ENCODE peak calls at places on chromosomes 4 and X, in eight cellular contexts. P is left ventricle myocardium inferior; E is GM23338; L is psoas muscle; Q is thoracic aorta; X is CD8-positive, alpha-beta T cell; C is mammary epithelial cell; Y is dorsolateral prefrontal cortex. U is an unnamed sample.
A peak's percentile ranks its signal among the peaks of the same experiment; 100 is the strongest.

GRCh38 chr4:52791936-52792335 is 40.7 kb upstream of the ERVMER34-1 start:
- DNase-seq in P (no peak), E (no peak), L (no peak), Q (no peak), X (no peak), C (no peak), Y (no peak), U (no peak)

GRCh38 chr4:110201502-110201901 is 3.1 kb upstream of the ELOVL6 start:
- DNase-seq in P (no peak), E (no peak), L (no peak), Q (no peak), X (no peak), C (no peak), Y (no peak), U (no peak)

GRCh38 chr4:16667464-16667863 is 231.0 kb downstream of the LDB2 start:
- DNase-seq in P (no peak), E (no peak), L (no peak), Q (no peak), X (no peak), C (peak; percentile 1), Y (no peak), U (no peak)

GRCh38 chr4:3226467-3226866 is 22.5 kb upstream of the MSANTD1 start:
- DNase-seq in P (no peak), E (no peak), L (peak; percentile 18), Q (no peak), X (no peak), C (no peak), Y (peak; percentile 68), U (no peak)

GRCh38 chr4:119034276-119035008 is 101.2 kb upstream of the MYOZ2 start:
- DNase-seq in P (no peak), E (peak; percentile 59), L (no peak), Q (no peak), X (no peak), C (no peak), Y (no peak), U (no peak)

GRCh38 chrX:134932528-134933217 is 58.1 kb upstream of the SMIM10 start:
- DNase-seq in P (no peak), E (no peak), L (no peak), Q (no peak), X (no peak), C (peak; percentile 57), Y (no peak), U (no peak)

GRCh38 chr4:129144755-129145206 is 48.8 kb downstream of the C4orf33 start:
- DNase-seq in P (no peak), E (no peak), L (no peak), Q (no peak), X (no peak), C (no peak), Y (no peak), U (no peak)

GRCh38 chr4:88054229-88054628 is 46.8 kb downstream of the PKD2 start:
- DNase-seq in P (no peak), E (no peak), L (peak; percentile 19), Q (no peak), X (no peak), C (no peak), Y (no peak), U (no peak)

GRCh38 chr4:41061482-41062185 is 152.7 kb downstream of the APBB2 start:
- DNase-seq in P (no peak), E (no peak), L (no peak), Q (no peak), X (no peak), C (no peak), Y (no peak), U (no peak)

GRCh38 chrX:149937881-149938426 is 337 bp downstream of the EOLA2 start:
- DNase-seq in P (peak; percentile 22), E (peak; percentile 20), L (peak; percentile 25), Q (no peak), X (no peak), C (no peak), Y (no peak), U (no peak)

GRCh38 chr4:118034061-118034785 is at the start of gene NDST3:
- DNase-seq in P (no peak), E (peak; percentile 83), L (no peak), Q (no peak), X (no peak), C (peak; percentile 61), Y (peak; percentile 86), U (peak; percentile 93)

GRCh38 chr4:53775381-53775780 is 184.1 kb upstream of the LNX1 start:
- DNase-seq in P (no peak), E (no peak), L (no peak), Q (no peak), X (no peak), C (no peak), Y (no peak), U (no peak)

GRCh38 chrX:15310117-15310516 is 5.3 kb downstream of the ASB11 start:
- DNase-seq in P (no peak), E (no peak), L (no peak), Q (peak; percentile 8), X (no peak), C (no peak), Y (no peak), U (no peak)

GRCh38 chrX:148813422-148813821 is 313.0 kb downstream of the AFF2 start:
- DNase-seq in P (no peak), E (no peak), L (no peak), Q (no peak), X (no peak), C (peak; percentile 5), Y (no peak), U (no peak)

GRCh38 chrX:154327026-154327820 is 31.6 kb downstream of the TKTL1 start:
- DNase-seq in P (no peak), E (no peak), L (no peak), Q (no peak), X (no peak), C (no peak), Y (no peak), U (no peak)

GRCh38 chr4:75717332-75717873 is 7.0 kb upstream of the USO1 start:
- DNase-seq in P (no peak), E (no peak), L (no peak), Q (no peak), X (no peak), C (no peak), Y (no peak), U (no peak)

GRCh38 chr4:187209921-187210613 is 486.4 kb upstream of the FAT1 start:
- DNase-seq in P (no peak), E (no peak), L (no peak), Q (no peak), X (no peak), C (peak; percentile 63), Y (no peak), U (no peak)

GRCh38 chrX:153537526-153538295 is 20.3 kb downstream of the ATP2B3 start:
- DNase-seq in P (no peak), E (no peak), L (no peak), Q (no peak), X (no peak), C (no peak), Y (no peak), U (no peak)

GRCh38 chrX:19630228-19630627 is 114.9 kb upstream of the MAP3K15 start:
- DNase-seq in P (no peak), E (no peak), L (no peak), Q (no peak), X (no peak), C (no peak), Y (no peak), U (no peak)
- H3K27ac ChIP-seq in P (no peak overlapping the region), E (no peak overlapping the region), L (no peak overlapping the region), Q (no peak overlapping the region), X (no peak overlapping the region), C (no peak overlapping the region), Y (peak overlapping the region; percentile 72), U (no peak overlapping the region)

GRCh38 chr4:36445485-36445884 is 164.1 kb downstream of the DTHD1 start:
- DNase-seq in P (no peak), E (no peak), L (no peak), Q (no peak), X (no peak), C (no peak), Y (no peak), U (no peak)
- H3K27ac ChIP-seq in P (no peak overlapping the region), E (no peak overlapping the region), L (no peak overlapping the region), Q (no peak overlapping the region), X (no peak overlapping the region), C (no peak overlapping the region), Y (no peak overlapping the region), U (no peak overlapping the region)

DNA sequence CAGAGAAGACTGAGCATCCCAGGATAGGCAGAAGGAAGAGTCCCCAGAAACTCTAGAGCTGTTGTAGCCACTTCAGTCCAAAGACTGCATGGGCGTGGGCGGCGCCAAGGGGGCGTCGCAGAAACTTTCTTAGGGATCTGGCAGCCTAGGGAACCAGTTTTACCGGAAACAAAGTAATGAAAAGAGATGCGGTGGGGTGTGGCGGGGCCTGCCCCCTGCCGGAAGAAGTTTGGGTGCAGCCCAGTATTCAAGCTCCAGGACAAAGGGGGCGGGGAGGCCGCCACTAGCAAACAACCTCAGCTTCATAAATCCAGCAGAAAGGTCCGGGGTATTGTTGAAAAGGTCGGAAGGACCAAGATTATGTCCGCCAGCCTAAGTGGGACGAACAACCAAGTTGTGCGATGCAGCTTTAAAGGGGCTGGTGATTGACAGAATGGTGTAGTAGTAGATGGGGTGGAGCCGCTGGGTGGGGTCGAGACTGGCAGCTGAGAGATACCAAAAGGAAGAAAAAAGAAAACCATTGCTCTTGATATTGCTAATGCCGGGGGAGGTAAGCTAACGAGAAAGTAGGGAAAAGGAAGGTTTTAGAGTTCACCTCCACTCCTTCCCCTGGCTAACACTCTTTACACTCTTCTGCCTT is 190.5 kb downstream of the RRAGB start:
- DNase-seq in P (peak; percentile 33), E (peak; percentile 83), L (peak; percentile 37), Q (no peak), X (no peak), C (peak; percentile 33), Y (no peak), U (no peak)
- H3K27ac ChIP-seq in P (peak overlapping the region; percentile 73), E (peak overlapping the region; percentile 92), L (no peak overlapping the region), Q (peak overlapping the region; percentile 68), X (peak overlapping the region; percentile 43), C (no peak overlapping the region), Y (peak overlapping the region; percentile 31), U (no peak overlapping the region)

GRCh38 chr4:159105063-159105414 is 2.2 kb downstream of the RAPGEF2 start:
- DNase-seq in P (no peak), E (no peak), L (no peak), Q (no peak), X (no peak), C (peak; percentile 61), Y (no peak), U (no peak)

GRCh38 chr4:159107203-159107921 is 4.5 kb downstream of the RAPGEF2 start:
- DNase-seq in P (no peak), E (no peak), L (no peak), Q (no peak), X (no peak), C (peak; percentile 29), Y (no peak), U (no peak)

GRCh38 chr4:159106636-159107035 is 3.8 kb downstream of the RAPGEF2 start:
- DNase-seq in P (no peak), E (no peak), L (no peak), Q (no peak), X (no peak), C (no peak), Y (no peak), U (no peak)

GRCh38 chr4:159103406-159104131 is 690 bp downstream of the RAPGEF2 start:
- DNase-seq in P (peak; percentile 70), E (peak; percentile 49), L (peak; percentile 63), Q (peak; percentile 5), X (peak; percentile 9), C (peak; percentile 55), Y (no peak), U (no peak)

DNA sequence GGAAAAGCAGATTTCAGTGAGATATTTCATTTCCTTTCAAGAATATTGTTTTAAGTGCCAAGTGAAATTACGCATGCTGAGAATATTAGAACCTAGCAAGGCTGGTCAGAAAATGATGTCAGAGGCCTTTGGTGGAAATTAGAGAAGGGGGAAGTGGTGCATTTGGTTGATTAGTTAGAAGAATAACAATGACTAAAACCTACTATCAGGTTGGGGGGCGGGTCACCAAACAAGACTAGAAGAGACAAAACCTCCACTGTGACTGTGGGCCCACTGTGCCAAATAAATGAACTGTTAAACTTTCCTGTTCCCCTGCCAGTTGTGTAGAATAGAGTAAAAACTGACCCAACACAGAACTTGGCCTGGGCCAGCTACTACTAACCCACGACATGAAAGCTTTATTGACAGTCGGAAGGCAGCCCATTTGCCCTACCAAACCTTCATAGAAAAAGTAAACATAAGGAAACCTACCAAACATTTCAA is 2.9 kb downstream of the RAPGEF2 start:
- DNase-seq in P (no peak), E (peak; percentile 21), L (no peak), Q (peak; percentile 25), X (no peak), C (peak; percentile 62), Y (no peak), U (no peak)
- H3K27ac ChIP-seq in P (peak overlapping the region; percentile 97), E (no peak overlapping the region), L (peak overlapping the region; percentile 54), Q (peak overlapping the region; percentile 71), X (no peak overlapping the region), C (peak overlapping the region; percentile 76), Y (no peak overlapping the region), U (no peak overlapping the region)

U was measured in caudate nucleus.